ENCODE peak calls at places on chromosomes 5 and 9, in eight cellular contexts. Z is ovary, Y is A549, S is tibial nerve, X is stomach, R is sigmoid colon, A is HepG2, T is H1. B is an unnamed sample.

GRCh38 chr9:77847626-77848025 is 184.0 kb downstream of the GNAQ start:
- DNase-seq in Z (no peak), Y (no peak), S (no peak), X (no peak), R (no peak), A (no peak), T (no peak), B (no peak)

GRCh38 chr5:137728048-137728447 is 7.8 kb downstream of the KLHL3 start:
- DNase-seq in Z (no peak), Y (no peak), S (no peak), X (no peak), R (no peak), A (no peak), T (no peak), B (no peak)

GRCh38 chr5:178673801-178674200 is 47.0 kb upstream of the CLK4 start:
- DNase-seq in Z (no peak), Y (no peak), S (no peak), X (no peak), R (no peak), A (no peak), T (no peak), B (no peak)

GRCh38 chr5:181100121-181101015 is 30.6 kb downstream of the OR2V1 start:
- DNase-seq in Z (no peak), Y (no peak), S (no peak), X (no peak), R (no peak), A (no peak), T (no peak), B (no peak)

GRCh38 chr9:93467462-93467861 is 14.1 kb upstream of the FAM120AOS start:
- DNase-seq in Z (no peak), Y (no peak), S (no peak), X (peak), R (no peak), A (no peak), T (no peak), B (peak)

GRCh38 chr5:179344301-179345178 is 721 bp downstream of the ADAMTS2 start:
- DNase-seq in Z (peak), Y (no peak), S (no peak), X (no peak), R (no peak), A (no peak), T (no peak), B (no peak)

GRCh38 chr5:171642894-171643293 is 142.7 kb upstream of the SMIM23 start:
- DNase-seq in Z (no peak), Y (no peak), S (no peak), X (no peak), R (no peak), A (no peak), T (no peak), B (no peak)

GRCh38 chr9:25255216-25255615 is 423.0 kb downstream of the TUSC1 start:
- DNase-seq in Z (no peak), Y (no peak), S (no peak), X (no peak), R (no peak), A (no peak), T (no peak), B (no peak)

GRCh38 chr9:126470251-126470993 is 143.3 kb upstream of the LMX1B start:
- DNase-seq in Z (no peak), Y (no peak), S (no peak), X (no peak), R (no peak), A (no peak), T (no peak), B (no peak)

GRCh38 chr5:115098041-115098702 is 71.5 kb downstream of the TRIM36 start:
- DNase-seq in Z (no peak), Y (peak), S (no peak), X (no peak), R (no peak), A (peak), T (no peak), B (peak)

GRCh38 chr9:68507098-68507795 is 33.4 kb downstream of the TMEM252 start:
- DNase-seq in Z (no peak), Y (peak), S (no peak), X (no peak), R (no peak), A (no peak), T (no peak), B (no peak)

GRCh38 chr5:98513378-98513777 is 260.1 kb upstream of the RGMB start:
- DNase-seq in Z (no peak), Y (no peak), S (no peak), X (no peak), R (no peak), A (no peak), T (peak), B (peak)

GRCh38 chr9:133534346-133535284 is at the start of gene ADAMTSL2:
- DNase-seq in Z (peak), Y (no peak), S (no peak), X (peak), R (peak), A (peak), T (no peak), B (peak)

GRCh38 chr9:127556871-127557270 is 55.2 kb upstream of the STXBP1 start:
- DNase-seq in Z (no peak), Y (no peak), S (no peak), X (no peak), R (no peak), A (no peak), T (no peak), B (no peak)

GRCh38 chr5:91288517-91288916 is 94.6 kb downstream of the ARRDC3 start:
- DNase-seq in Z (no peak), Y (no peak), S (no peak), X (no peak), R (peak), A (no peak), T (no peak), B (no peak)

GRCh38 chr5:91291628-91292569 is 91.2 kb downstream of the ARRDC3 start:
- DNase-seq in Z (no peak), Y (no peak), S (no peak), X (no peak), R (no peak), A (no peak), T (no peak), B (no peak)

GRCh38 chr5:91296691-91297143 is 86.4 kb downstream of the ARRDC3 start:
- DNase-seq in Z (no peak), Y (peak), S (peak), X (peak), R (peak), A (no peak), T (no peak), B (no peak)

GRCh38 chr5:91297994-91298393 is 85.1 kb downstream of the ARRDC3 start:
- DNase-seq in Z (no peak), Y (no peak), S (no peak), X (no peak), R (no peak), A (no peak), T (no peak), B (no peak)

GRCh38 chr5:91293131-91293530 is 90.0 kb downstream of the ARRDC3 start:
- DNase-seq in Z (no peak), Y (no peak), S (no peak), X (no peak), R (no peak), A (no peak), T (no peak), B (no peak)
- TF ChIP-seq EP300 in Z (no peak), Y (no peak), S (no peak), X (no peak), R (no peak), A (no peak), T (no peak), B (no peak)

DNA sequence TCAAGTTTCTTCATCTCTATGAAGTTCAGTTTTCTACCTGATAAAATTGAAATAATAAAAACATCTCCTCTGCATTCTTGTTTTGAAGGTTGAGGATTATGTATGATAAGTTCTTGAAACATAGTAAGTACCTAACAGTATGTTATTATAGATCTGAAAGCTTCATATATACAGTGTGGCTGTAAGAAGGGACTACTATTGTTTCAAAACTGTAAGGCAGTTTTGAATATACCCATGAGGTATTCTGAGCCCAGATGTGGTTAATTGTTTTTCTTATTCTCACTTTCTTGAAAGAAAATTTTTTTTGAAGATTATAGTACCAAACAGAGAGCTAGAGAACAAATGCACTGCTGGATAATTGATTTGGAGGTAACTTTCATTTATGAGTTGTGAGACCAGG is 383.2 kb downstream of the CHSY3 start:
- DNase-seq in Z (no peak), Y (no peak), S (no peak), X (no peak), R (no peak), A (no peak), T (no peak), B (no peak)
- H3K27ac ChIP-seq in Z (no peak), Y (no peak), S (no peak), X (no peak), R (no peak), A (no peak), T (no peak), B (no peak)

DNA sequence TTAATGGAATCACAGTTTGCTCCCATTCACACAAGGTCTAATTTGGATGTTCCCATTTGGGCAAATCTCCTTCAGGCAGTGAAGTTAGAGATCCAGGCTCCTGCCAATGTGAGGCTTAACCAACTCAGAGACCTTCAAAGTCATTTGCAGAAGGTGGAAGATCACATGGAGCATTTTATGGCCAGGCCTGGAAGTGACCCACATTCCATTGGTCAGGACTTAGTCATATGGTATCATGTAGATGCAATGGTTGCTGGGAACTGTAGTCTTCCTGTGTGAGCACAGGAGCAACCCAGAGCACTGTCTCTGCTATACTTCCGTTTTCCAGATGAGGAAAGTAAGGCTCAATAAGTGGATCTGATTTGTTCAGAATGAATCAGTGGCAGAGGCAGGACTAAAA is 292.7 kb upstream of the SMARCA2 start:
- DNase-seq in Z (no peak), Y (peak), S (no peak), X (no peak), R (no peak), A (no peak), T (no peak), B (no peak)
- TF ChIP-seq EP300 in Z (no peak), Y (no peak), S (no peak), X (no peak), R (no peak), A (no peak), T (no peak), B (no peak)

GRCh38 chr9:37036237-37037136 is 2.4 kb upstream of the PAX5 start:
- DNase-seq in Z (no peak), Y (no peak), S (no peak), X (peak), R (no peak), A (no peak), T (no peak), B (peak)

GRCh38 chr9:37037137-37037743 is 3.2 kb upstream of the PAX5 start:
- DNase-seq in Z (no peak), Y (no peak), S (no peak), X (no peak), R (no peak), A (no peak), T (no peak), B (no peak)

GRCh38 chr9:37035472-37036236 is 1.6 kb upstream of the PAX5 start:
- DNase-seq in Z (no peak), Y (no peak), S (no peak), X (no peak), R (no peak), A (no peak), T (no peak), B (no peak)

GRCh38 chr9:37039065-37039464 is 5.0 kb upstream of the PAX5 start:
- DNase-seq in Z (no peak), Y (no peak), S (no peak), X (no peak), R (no peak), A (no peak), T (no peak), B (no peak)

GRCh38 chr9:37037744-37038640 is 3.9 kb upstream of the PAX5 start:
- DNase-seq in Z (no peak), Y (no peak), S (no peak), X (no peak), R (no peak), A (no peak), T (no peak), B (peak)
- H3K27ac ChIP-seq in Z (no peak), Y (no peak), S (peak), X (no peak), R (no peak), A (no peak), T (no peak), B (peak)

GRCh38 chr5:88761269-88761880 is 121.6 kb downstream of the MEF2C start:
- DNase-seq in Z (no peak), Y (no peak), S (no peak), X (no peak), R (no peak), A (no peak), T (no peak), B (no peak)
- TF ChIP-seq EP300 in Z (no peak), Y (no peak), S (peak), X (no peak), R (no peak), A (no peak), T (no peak), B (no peak)

GRCh38 chr5:116423091-116423490 is 151.5 kb downstream of the SEMA6A start:
- DNase-seq in Z (no peak), Y (no peak), S (no peak), X (no peak), R (no peak), A (no peak), T (no peak), B (no peak)
- H3K27ac ChIP-seq in Z (no peak), Y (no peak), S (no peak), X (no peak), R (no peak), A (no peak), T (no peak), B (no peak)

DNA sequence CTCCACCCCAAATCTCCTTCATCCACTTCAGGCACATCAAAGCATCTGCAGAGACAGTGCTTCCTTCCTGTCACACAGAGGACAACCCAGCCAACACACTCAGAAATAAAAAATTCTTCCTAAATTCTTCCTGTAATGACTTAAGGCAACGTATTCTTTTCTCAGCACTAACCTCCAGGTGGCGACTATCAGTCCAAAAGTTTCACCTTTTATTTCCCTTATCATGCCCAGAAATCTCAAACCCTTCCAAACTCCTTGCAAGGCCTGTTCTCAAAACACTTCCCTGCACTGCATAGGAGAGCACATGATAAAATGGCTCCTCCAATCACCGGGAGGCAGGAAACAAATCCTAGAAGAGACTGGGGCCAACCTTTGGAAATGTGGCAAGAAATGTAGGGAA is 35.1 kb downstream of the SLIT3 start:
- DNase-seq in Z (no peak), Y (peak), S (no peak), X (no peak), R (no peak), A (no peak), T (no peak), B (no peak)
- TF ChIP-seq EP300 in Z (no peak), Y (no peak), S (no peak), X (no peak), R (no peak), A (no peak), T (no peak), B (no peak)

DNA sequence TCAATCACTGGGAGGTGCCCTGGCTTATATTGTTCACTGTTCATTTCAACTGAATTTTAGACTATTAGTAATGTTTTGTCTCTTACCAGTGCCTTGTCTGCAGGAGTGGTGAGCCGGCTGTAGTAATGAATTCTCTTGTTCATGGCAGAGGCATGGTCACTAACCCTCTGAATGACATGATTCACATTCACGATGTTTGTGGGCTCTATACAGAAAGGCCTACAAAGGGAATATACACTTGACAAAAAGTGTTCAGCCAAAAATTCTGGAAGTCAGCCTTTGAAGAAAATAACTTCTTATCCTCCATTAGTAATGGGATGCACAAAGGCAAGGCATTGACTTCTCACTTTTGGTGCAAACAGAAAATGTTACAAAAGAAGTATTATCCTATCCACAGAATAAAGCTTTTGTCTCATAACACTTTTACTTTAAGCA is 39.6 kb downstream of the SLC38A9 start:
- DNase-seq in Z (no peak), Y (no peak), S (no peak), X (no peak), R (no peak), A (no peak), T (no peak), B (no peak)
- H3K27ac ChIP-seq in Z (no peak), Y (no peak), S (peak), X (no peak), R (no peak), A (no peak), T (no peak), B (no peak)